ENCODE peak calls at places on chromosomes 5 and 9, in four cellular contexts. G is HepG2, C is A549, I is K562. R is an unnamed sample.

GRCh38 chr9:2128611-2129010 is 113.5 kb downstream of the SMARCA2 start:
- DNase-seq in G (no peak), C (no peak), I (no peak), R (no peak)

GRCh38 chr5:172504736-172505402 is 50.5 kb upstream of the SH3PXD2B start:
- DNase-seq in G (no peak), C (no peak), I (no peak), R (no peak)

GRCh38 chr5:174617285-174617684 is 107.1 kb upstream of the MSX2 start:
- DNase-seq in G (no peak), C (no peak), I (no peak), R (no peak)

GRCh38 chr5:138647261-138647788 is 72.1 kb upstream of the HSPA9 start:
- DNase-seq in G (no peak), C (no peak), I (no peak), R (no peak)

GRCh38 chr9:112174965-112175795 is at the start of gene SUSD1:
- DNase-seq in G (peak; percentile 31), C (peak; percentile 35), I (peak; percentile 90), R (peak; percentile 37)

GRCh38 chr5:140025736-140026135 is 17.4 kb downstream of the NRG2 start:
- DNase-seq in G (no peak), C (no peak), I (no peak), R (no peak)

GRCh38 chr5:40172721-40173120 is 507.0 kb upstream of the PTGER4 start:
- DNase-seq in G (no peak), C (no peak), I (no peak), R (no peak)

GRCh38 chr9:79570449-79571308 is 1.1 kb upstream of the TLE4 start:
- DNase-seq in G (no peak), C (peak; percentile 69), I (peak; percentile 13), R (peak; percentile 63)

GRCh38 chr9:7844283-7844682 is 44.7 kb upstream of the DMAC1 start:
- DNase-seq in G (peak; percentile 4), C (peak; percentile 27), I (no peak), R (no peak)

GRCh38 chr5:177103523-177104253 is 17.0 kb downstream of the FGFR4 start:
- DNase-seq in G (no peak), C (no peak), I (no peak), R (no peak)

DNA sequence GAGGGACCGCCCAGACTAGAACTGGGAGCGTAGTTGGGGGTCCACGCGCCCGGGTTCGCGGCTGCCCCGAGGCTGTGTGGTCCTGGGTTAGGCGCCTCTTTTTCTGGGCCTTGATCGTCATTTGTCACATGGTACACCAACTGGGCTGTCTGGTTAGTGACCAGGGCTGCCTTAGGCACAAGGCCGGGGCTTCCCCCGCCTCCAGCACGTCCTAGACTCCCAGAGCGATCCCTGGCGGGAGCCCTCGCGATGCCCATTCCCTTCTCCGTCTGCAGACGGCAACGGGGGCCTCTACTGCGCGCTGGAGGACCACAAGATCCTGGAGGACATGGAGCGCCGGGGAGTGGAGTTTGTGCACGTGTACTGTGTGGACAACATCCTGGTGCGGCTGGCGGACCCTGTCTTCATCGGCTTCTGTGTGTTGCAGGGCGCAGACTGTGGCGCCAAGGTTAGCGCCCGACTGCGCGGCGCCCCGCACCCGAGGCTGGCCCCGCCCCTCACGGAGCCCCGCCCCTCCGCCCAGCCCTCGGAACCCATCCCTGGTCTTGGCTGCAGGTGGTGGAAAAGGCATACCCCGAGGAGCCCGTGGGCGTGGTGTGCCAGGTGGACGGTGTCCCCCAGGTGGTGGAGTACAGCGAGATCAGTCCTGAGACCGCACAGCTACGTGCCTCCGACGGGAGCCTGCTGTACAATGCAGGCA is 1.5 kb downstream of the UAP1L1 start:
- DNase-seq in G (no peak), C (no peak), I (no peak), R (peak; percentile 58)
- TF ChIP-seq ESRRA in G (no peak), C (no peak), I (no peak), R (no peak)

DNA sequence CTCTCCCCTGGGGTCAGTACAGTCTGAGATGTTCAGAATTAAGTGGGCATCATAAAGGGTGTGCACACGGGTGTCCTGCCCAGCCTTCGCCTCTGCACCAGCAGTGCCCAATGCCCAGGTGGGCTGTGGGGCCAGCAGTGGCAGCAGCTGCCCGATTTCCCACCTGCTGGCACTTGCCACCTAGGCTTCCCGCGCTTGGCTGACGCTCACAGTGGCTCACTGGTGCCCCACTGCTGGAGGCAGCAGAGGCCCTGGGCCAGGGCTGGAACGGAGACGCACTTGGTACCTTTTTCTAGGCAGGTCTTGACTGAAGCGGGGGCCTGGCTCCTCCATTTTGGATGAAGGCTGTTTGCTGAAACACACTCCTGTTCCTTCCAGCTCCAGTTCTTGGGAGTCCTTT is 17.0 kb downstream of the MRNIP start:
- DNase-seq in G (no peak), C (no peak), I (no peak), R (no peak)
- TF ChIP-seq JUN in G (no peak), C (no peak), I (no peak), R (no peak)

GRCh38 chr9:32394381-32395049 is 10.1 kb downstream of the ACO1 start:
- DNase-seq in G (no peak), C (no peak), I (no peak), R (no peak)
- TF ChIP-seq ESRRA in G (no peak), C (no peak), I (no peak), R (no peak)

GRCh38 chr9:100070071-100070470 is 28.7 kb downstream of the ERP44 start:
- DNase-seq in G (no peak), C (no peak), I (no peak), R (no peak)
- TF ChIP-seq JUN in G (no peak), C (no peak), I (no peak), R (no peak)

R was measured in WTC11.